ENCODE peak calls at places on chromosome 19, in five cellular contexts. One of them, this sample, is unnamed. For H3K4me1, the result is how much of the 10 kb centered on the place peaks cover.

GRCh38 chr19:3459322-3459881 is 20.9 kb downstream of the SMIM24 start:
- DNase-seq in left ventricle myocardium inferior: peak
- DNase-seq in tibial artery: peak
- DNase-seq in MM.1S: no peak
- DNase-seq in CD4-positive, alpha-beta memory T cell: no peak
- DNase-seq in this sample: peak

GRCh38 chr19:41420101-41420880 is 6.9 kb downstream of the B3GNT8 start:
- DNase-seq in left ventricle myocardium inferior: no peak
- DNase-seq in tibial artery: peak
- DNase-seq in MM.1S: no peak
- DNase-seq in CD4-positive, alpha-beta memory T cell: no peak
- DNase-seq in this sample: no peak

GRCh38 chr19:19226204-19226603 is 14.4 kb downstream of the NCAN start:
- DNase-seq in left ventricle myocardium inferior: no peak
- DNase-seq in tibial artery: no peak
- DNase-seq in MM.1S: no peak
- DNase-seq in CD4-positive, alpha-beta memory T cell: no peak
- DNase-seq in this sample: no peak

GRCh38 chr19:46979103-46979769 is 40.4 kb upstream of the NPAS1 start:
- DNase-seq in left ventricle myocardium inferior: no peak
- DNase-seq in tibial artery: no peak
- DNase-seq in MM.1S: no peak
- DNase-seq in CD4-positive, alpha-beta memory T cell: no peak
- DNase-seq in this sample: no peak

GRCh38 chr19:16067205-16067938 is 8.9 kb upstream of the TPM4 start:
- DNase-seq in left ventricle myocardium inferior: no peak
- DNase-seq in tibial artery: peak
- DNase-seq in MM.1S: no peak
- DNase-seq in CD4-positive, alpha-beta memory T cell: no peak
- DNase-seq in this sample: peak

GRCh38 chr19:10518444-10519361 is 1.5 kb upstream of the S1PR5 start:
- DNase-seq in left ventricle myocardium inferior: no peak
- DNase-seq in tibial artery: no peak
- DNase-seq in MM.1S: no peak
- DNase-seq in CD4-positive, alpha-beta memory T cell: no peak
- DNase-seq in this sample: no peak

GRCh38 chr19:8363803-8364771 is at the start of gene ANGPTL4:
- DNase-seq in left ventricle myocardium inferior: peak
- DNase-seq in tibial artery: peak
- DNase-seq in MM.1S: no peak
- DNase-seq in CD4-positive, alpha-beta memory T cell: peak
- DNase-seq in this sample: peak

GRCh38 chr19:5974721-5975387 is 3.1 kb downstream of the RANBP3 start:
- DNase-seq in left ventricle myocardium inferior: no peak
- DNase-seq in tibial artery: no peak
- DNase-seq in MM.1S: no peak
- DNase-seq in CD4-positive, alpha-beta memory T cell: no peak
- DNase-seq in this sample: no peak

GRCh38 chr19:4372630-4373367 is 27.5 kb downstream of the SH3GL1 start:
- DNase-seq in left ventricle myocardium inferior: no peak
- DNase-seq in tibial artery: no peak
- DNase-seq in MM.1S: no peak
- DNase-seq in CD4-positive, alpha-beta memory T cell: no peak
- DNase-seq in this sample: no peak

GRCh38 chr19:49272204-49272603 is 52.8 kb downstream of the SLC6A16 start:
- DNase-seq in left ventricle myocardium inferior: no peak
- DNase-seq in tibial artery: no peak
- DNase-seq in MM.1S: no peak
- DNase-seq in CD4-positive, alpha-beta memory T cell: no peak
- DNase-seq in this sample: no peak

GRCh38 chr19:5154129-5154798 is 185.4 kb downstream of the KDM4B start:
- DNase-seq in left ventricle myocardium inferior: no peak
- DNase-seq in tibial artery: no peak
- DNase-seq in MM.1S: peak
- DNase-seq in CD4-positive, alpha-beta memory T cell: no peak
- DNase-seq in this sample: peak

GRCh38 chr19:41324921-41325639 is 15.1 kb downstream of the CCDC97 start:
- DNase-seq in left ventricle myocardium inferior: peak
- DNase-seq in tibial artery: peak
- DNase-seq in MM.1S: no peak
- DNase-seq in CD4-positive, alpha-beta memory T cell: no peak
- DNase-seq in this sample: peak

GRCh38 chr19:12969292-12969988 is at the start of gene DAND5:
- DNase-seq in left ventricle myocardium inferior: peak
- DNase-seq in tibial artery: no peak
- DNase-seq in MM.1S: no peak
- DNase-seq in CD4-positive, alpha-beta memory T cell: no peak
- DNase-seq in this sample: peak

GRCh38 chr19:18995804-18996241 is 37.5 kb downstream of the SUGP2 start:
- DNase-seq in left ventricle myocardium inferior: peak
- DNase-seq in tibial artery: no peak
- DNase-seq in MM.1S: peak
- DNase-seq in CD4-positive, alpha-beta memory T cell: no peak
- DNase-seq in this sample: peak

GRCh38 chr19:46489445-46490272 is 6.0 kb downstream of the PNMA8B start:
- DNase-seq in left ventricle myocardium inferior: peak
- DNase-seq in tibial artery: peak
- DNase-seq in MM.1S: no peak
- DNase-seq in CD4-positive, alpha-beta memory T cell: no peak
- DNase-seq in this sample: peak

GRCh38 chr19:50500060-50500752 is 10.8 kb downstream of the JOSD2 start:
- DNase-seq in left ventricle myocardium inferior: peak
- DNase-seq in tibial artery: no peak
- DNase-seq in MM.1S: no peak
- DNase-seq in CD4-positive, alpha-beta memory T cell: no peak
- DNase-seq in this sample: no peak

GRCh38 chr19:47390533-47391488 is 28.5 kb downstream of the MEIS3 start:
- DNase-seq in left ventricle myocardium inferior: no peak
- DNase-seq in tibial artery: no peak
- DNase-seq in MM.1S: no peak
- DNase-seq in CD4-positive, alpha-beta memory T cell: no peak
- DNase-seq in this sample: no peak

GRCh38 chr19:50496189-50497029 is 14.6 kb downstream of the JOSD2 start:
- DNase-seq in left ventricle myocardium inferior: peak
- DNase-seq in tibial artery: no peak
- DNase-seq in MM.1S: no peak
- DNase-seq in CD4-positive, alpha-beta memory T cell: no peak
- DNase-seq in this sample: peak

GRCh38 chr19:58346961-58347929 is 6.0 kb downstream of the A1BG start:
- DNase-seq in left ventricle myocardium inferior: peak
- DNase-seq in tibial artery: peak
- DNase-seq in MM.1S: no peak
- DNase-seq in CD4-positive, alpha-beta memory T cell: peak
- DNase-seq in this sample: peak

GRCh38 chr19:55250262-55251036 is 8.4 kb downstream of the PPP6R1 start:
- DNase-seq in left ventricle myocardium inferior: no peak
- DNase-seq in tibial artery: no peak
- DNase-seq in MM.1S: no peak
- DNase-seq in CD4-positive, alpha-beta memory T cell: no peak
- DNase-seq in this sample: no peak
- H3K4me1 ChIP-seq in left ventricle myocardium inferior: half or more
- H3K4me1 ChIP-seq in tibial artery: under half
- H3K4me1 ChIP-seq in MM.1S: under half
- H3K4me1 ChIP-seq in CD4-positive, alpha-beta memory T cell: half or more
- H3K4me1 ChIP-seq in this sample: under half

DNA sequence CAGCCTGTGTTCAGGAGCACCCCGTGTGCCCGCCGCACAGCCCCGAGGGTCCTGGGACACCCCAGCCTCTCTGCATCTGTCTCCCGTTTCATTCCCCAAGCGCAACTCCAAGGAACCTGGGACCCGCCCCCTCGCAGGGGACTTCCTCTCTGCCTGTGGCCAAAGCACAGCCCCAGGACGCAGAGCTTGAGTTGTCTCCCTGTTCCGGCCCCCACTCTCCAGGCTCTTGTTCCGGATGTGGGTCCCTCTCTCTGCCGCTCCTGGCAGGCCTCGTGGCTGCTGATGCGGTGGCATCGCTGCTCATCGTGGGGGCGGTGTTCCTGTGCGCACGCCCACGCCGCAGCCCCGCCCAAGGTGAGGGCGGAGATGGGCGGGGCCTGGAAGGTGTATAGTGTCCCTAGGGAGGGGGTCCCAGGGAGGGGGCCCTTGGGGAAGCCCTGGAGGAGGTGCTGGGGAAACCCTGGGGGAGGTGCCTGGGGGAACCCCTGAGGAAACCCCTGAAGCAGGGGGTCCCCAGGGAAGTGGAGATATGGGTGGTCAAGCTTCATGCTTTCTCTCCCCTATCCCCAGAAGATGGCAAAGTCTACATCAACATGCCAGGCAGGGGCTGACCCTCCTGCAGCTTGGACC is 1.3 kb downstream of the HCST start:
- DNase-seq in left ventricle myocardium inferior: peak
- DNase-seq in tibial artery: peak
- DNase-seq in MM.1S: peak
- DNase-seq in CD4-positive, alpha-beta memory T cell: peak
- DNase-seq in this sample: peak
- H3K4me1 ChIP-seq in left ventricle myocardium inferior: under half
- H3K4me1 ChIP-seq in tibial artery: under half
- H3K4me1 ChIP-seq in MM.1S: under half
- H3K4me1 ChIP-seq in CD4-positive, alpha-beta memory T cell: under half
- H3K4me1 ChIP-seq in this sample: under half

GRCh38 chr19:1136201-1136600 is 32.4 kb downstream of the GPX4 start:
- DNase-seq in left ventricle myocardium inferior: no peak
- DNase-seq in tibial artery: no peak
- DNase-seq in MM.1S: no peak
- DNase-seq in CD4-positive, alpha-beta memory T cell: no peak
- DNase-seq in this sample: no peak
- H3K4me1 ChIP-seq in left ventricle myocardium inferior: under half
- H3K4me1 ChIP-seq in tibial artery: under half
- H3K4me1 ChIP-seq in MM.1S: under half
- H3K4me1 ChIP-seq in CD4-positive, alpha-beta memory T cell: under half
- H3K4me1 ChIP-seq in this sample: under half

GRCh38 chr19:33590224-33590623 is 31.5 kb upstream of the CHST8 start:
- DNase-seq in left ventricle myocardium inferior: no peak
- DNase-seq in tibial artery: no peak
- DNase-seq in MM.1S: no peak
- DNase-seq in CD4-positive, alpha-beta memory T cell: no peak
- DNase-seq in this sample: no peak

GRCh38 chr19:33587150-33587549 is 34.6 kb upstream of the CHST8 start:
- DNase-seq in left ventricle myocardium inferior: no peak
- DNase-seq in tibial artery: no peak
- DNase-seq in MM.1S: no peak
- DNase-seq in CD4-positive, alpha-beta memory T cell: no peak
- DNase-seq in this sample: no peak
- H3K4me1 ChIP-seq in left ventricle myocardium inferior: under half
- H3K4me1 ChIP-seq in tibial artery: under half
- H3K4me1 ChIP-seq in MM.1S: under half
- H3K4me1 ChIP-seq in CD4-positive, alpha-beta memory T cell: under half
- H3K4me1 ChIP-seq in this sample: under half

DNA sequence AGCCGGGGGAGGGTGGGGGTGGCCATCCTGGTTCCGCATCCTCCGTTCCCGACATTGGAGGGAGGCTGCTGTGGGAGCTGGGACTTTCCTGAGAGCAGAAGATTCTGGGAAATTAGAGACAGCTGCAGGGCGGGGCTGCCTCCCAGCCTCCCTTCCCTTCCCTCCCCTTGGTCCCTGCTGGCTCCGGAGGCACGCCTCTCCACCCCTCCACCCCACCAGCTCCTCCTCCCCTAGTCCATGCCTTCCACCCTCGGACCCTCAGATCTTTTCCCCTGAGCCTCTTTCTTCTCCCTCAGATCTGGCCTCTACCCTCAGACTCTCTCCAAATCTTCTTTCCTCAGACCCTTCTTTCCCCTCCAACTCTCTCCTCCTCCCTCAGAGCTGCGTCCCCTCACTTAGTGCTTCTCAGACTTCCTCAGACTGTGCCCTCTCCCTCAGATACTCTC is 3.1 kb upstream of the BCL3 start:
- DNase-seq in left ventricle myocardium inferior: peak
- DNase-seq in tibial artery: peak
- DNase-seq in MM.1S: no peak
- DNase-seq in CD4-positive, alpha-beta memory T cell: no peak
- DNase-seq in this sample: peak
- H3K4me1 ChIP-seq in left ventricle myocardium inferior: half or more
- H3K4me1 ChIP-seq in tibial artery: half or more
- H3K4me1 ChIP-seq in MM.1S: under half
- H3K4me1 ChIP-seq in CD4-positive, alpha-beta memory T cell: under half
- H3K4me1 ChIP-seq in this sample: half or more

DNA sequence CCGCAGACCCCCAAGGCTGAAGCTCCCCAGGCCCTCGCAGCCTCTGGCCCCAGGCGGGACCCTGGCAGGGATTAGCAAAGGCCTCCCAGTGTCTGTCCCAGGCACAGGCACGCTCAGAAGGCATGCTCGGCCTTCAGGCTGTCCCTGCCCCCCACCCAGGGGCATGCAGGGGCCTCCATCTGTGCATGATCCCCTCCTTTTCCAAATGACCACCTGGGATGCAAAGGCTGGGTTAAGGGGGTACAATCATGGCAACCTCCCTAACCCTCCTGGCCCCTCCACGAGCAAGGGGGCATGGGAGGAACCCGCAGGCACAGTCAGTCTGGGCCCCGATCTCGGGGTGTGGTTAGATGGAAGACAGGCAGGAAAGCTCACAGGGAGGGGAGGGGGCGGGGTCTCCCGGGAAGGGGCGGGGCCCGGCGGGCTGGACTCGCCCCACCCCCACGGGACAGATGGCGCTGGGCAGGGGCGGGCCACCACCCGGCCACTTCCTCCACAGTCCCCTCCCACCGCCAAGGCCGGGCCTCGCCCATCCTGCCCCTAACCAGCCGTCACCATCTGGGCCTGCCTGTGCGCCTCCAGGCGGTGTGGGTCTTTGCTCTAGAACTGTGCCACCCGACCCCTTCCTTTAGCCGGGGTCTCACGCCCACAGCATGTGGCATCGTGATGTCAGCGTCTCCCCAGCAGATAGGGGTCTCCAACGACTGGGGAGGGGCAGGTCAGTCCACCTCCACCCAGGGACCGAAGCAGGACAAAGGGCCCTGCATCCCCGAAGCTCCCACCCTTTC is 7.0 kb upstream of the REXO1 start:
- DNase-seq in left ventricle myocardium inferior: peak
- DNase-seq in tibial artery: peak
- DNase-seq in MM.1S: peak
- DNase-seq in CD4-positive, alpha-beta memory T cell: peak
- DNase-seq in this sample: peak
- H3K4me1 ChIP-seq in left ventricle myocardium inferior: half or more
- H3K4me1 ChIP-seq in tibial artery: under half
- H3K4me1 ChIP-seq in MM.1S: under half
- H3K4me1 ChIP-seq in CD4-positive, alpha-beta memory T cell: half or more
- H3K4me1 ChIP-seq in this sample: half or more

GRCh38 chr19:55084416-55084815 is 8.7 kb downstream of the EPS8L1 start:
- DNase-seq in left ventricle myocardium inferior: no peak
- DNase-seq in tibial artery: no peak
- DNase-seq in MM.1S: no peak
- DNase-seq in CD4-positive, alpha-beta memory T cell: no peak
- DNase-seq in this sample: no peak
- H3K4me1 ChIP-seq in left ventricle myocardium inferior: half or more
- H3K4me1 ChIP-seq in tibial artery: half or more
- H3K4me1 ChIP-seq in MM.1S: under half
- H3K4me1 ChIP-seq in CD4-positive, alpha-beta memory T cell: under half
- H3K4me1 ChIP-seq in this sample: under half

This sample was measured in sigmoid colon.